ENCODE peak calls at places on chromosomes 16 and 17, in six cellular contexts. B, M, J, O, V and F are unnamed samples.

GRCh38 chr16:56311208-56312027 is 113.9 kb downstream of the AMFR start:
- DNase-seq in B (no peak), M (peak; percentile 95), J (no peak), O (no peak), V (no peak), F (no peak)

GRCh38 chr16:66878067-66878466 is 2.2 kb upstream of the PDP2 start:
- DNase-seq in B (no peak), M (no peak), J (peak; percentile 75), O (peak; percentile 26), V (no peak), F (no peak)

GRCh38 chr16:86580798-86581185 is 2.4 kb downstream of the FOXL1 start:
- DNase-seq in B (no peak), M (no peak), J (no peak), O (no peak), V (no peak), F (no peak)

GRCh38 chr17:61997649-61998048 is 67.4 kb downstream of the MED13 start:
- DNase-seq in B (no peak), M (no peak), J (no peak), O (peak; percentile 20), V (no peak), F (no peak)

GRCh38 chr17:80984749-80985148 is 6.9 kb upstream of the CHMP6 start:
- DNase-seq in B (no peak), M (no peak), J (no peak), O (peak; percentile 93), V (no peak), F (no peak)

GRCh38 chr16:66894948-66895696 is 14.8 kb downstream of the PDP2 start:
- DNase-seq in B (peak; percentile 66), M (peak; percentile 55), J (peak; percentile 73), O (peak; percentile 83), V (peak; percentile 62), F (no peak)

GRCh38 chr17:82085031-82085861 is 12.8 kb downstream of the FASN start:
- DNase-seq in B (no peak), M (no peak), J (no peak), O (no peak), V (no peak), F (no peak)

GRCh38 chr16:85296859-85297698 is 184.8 kb upstream of the CIBAR2 start:
- DNase-seq in B (peak; percentile 73), M (peak; percentile 44), J (peak; percentile 54), O (peak; percentile 61), V (peak; percentile 57), F (no peak)

GRCh38 chr16:63981639-63982038 is 1140.2 kb downstream of the CDH11 start:
- DNase-seq in B (no peak), M (no peak), J (no peak), O (peak; percentile 28), V (peak; percentile 2), F (no peak)

GRCh38 chr17:80453980-80454556 is 22.3 kb downstream of the NPTX1 start:
- DNase-seq in B (no peak), M (no peak), J (no peak), O (no peak), V (no peak), F (no peak)

GRCh38 chr16:14286381-14287230 is 215.5 kb downstream of the MRTFB start:
- DNase-seq in B (no peak), M (no peak), J (no peak), O (no peak), V (no peak), F (no peak)

GRCh38 chr17:63445065-63445464 is 1.0 kb downstream of the CYB561 start:
- DNase-seq in B (no peak), M (no peak), J (no peak), O (no peak), V (no peak), F (no peak)

GRCh38 chr16:69150146-69150865 is 17.9 kb downstream of the UTP4 start:
- DNase-seq in B (peak; percentile 69), M (peak; percentile 54), J (peak; percentile 76), O (peak; percentile 81), V (peak; percentile 53), F (no peak)

GRCh38 chr17:6706996-6707395 is 6.2 kb downstream of the SLC13A5 start:
- DNase-seq in B (no peak), M (no peak), J (no peak), O (no peak), V (no peak), F (no peak)

GRCh38 chr17:46212634-46213435 is 19.6 kb upstream of the KANSL1 start:
- DNase-seq in B (peak; percentile 64), M (peak; percentile 57), J (peak; percentile 90), O (peak; percentile 89), V (peak; percentile 55), F (no peak)

GRCh38 chr17:29958947-29959657 is 17.7 kb downstream of the EFCAB5 start:
- DNase-seq in B (no peak), M (no peak), J (no peak), O (no peak), V (no peak), F (no peak)

GRCh38 chr17:81509048-81509686 is 3.4 kb downstream of the ACTG1 start:
- DNase-seq in B (no peak), M (no peak), J (no peak), O (no peak), V (no peak), F (no peak)